ENCODE peak calls at places on chromosomes 6 and 20, in six cellular contexts. F, J, S, H, A and C are unnamed samples.
A peak's percentile ranks its signal among the peaks of the same experiment; 100 is the strongest.

GRCh38 chr6:93523365-93523764 is 104.0 kb upstream of the EPHA7 start:
- DNase-seq in J (no peak), H (no peak), A (no peak), S (no peak), F (no peak), C (no peak)

GRCh38 chr20:52937701-52938100 is 34.5 kb upstream of the TSHZ2 start:
- DNase-seq in S (no peak), A (peak; percentile 16), J (no peak), F (no peak), H (peak; percentile 51), C (no peak)

GRCh38 chr20:58634818-58635665 is 16.0 kb upstream of the STX16 start:
- DNase-seq in A (no peak), F (no peak), S (no peak), J (no peak), H (no peak), C (no peak)

GRCh38 chr20:51958636-51959542 is 156.6 kb upstream of the SALL4 start:
- DNase-seq in S (no peak), A (no peak), F (no peak), H (no peak), J (no peak), C (no peak)

GRCh38 chr6:34709386-34709785 is 12.8 kb upstream of the ILRUN start:
- DNase-seq in A (peak; percentile 65), S (no peak), J (peak; percentile 29), F (no peak), H (peak; percentile 26), C (peak; percentile 25)

GRCh38 chr20:4247898-4248858 is 232.8 kb upstream of the RNF24 start:
- DNase-seq in H (no peak), F (no peak), J (no peak), A (no peak), S (no peak), C (no peak)

GRCh38 chr20:62269378-62269777 is 31.1 kb downstream of the OSBPL2 start:
- DNase-seq in J (no peak), F (no peak), A (no peak), H (no peak), S (no peak), C (no peak)

GRCh38 chr6:11437824-11438459 is 99.6 kb upstream of the TMEM170B start:
- DNase-seq in S (no peak), J (no peak), H (no peak), F (no peak), A (peak; percentile 47), C (peak; percentile 57)

GRCh38 chr6:161257778-161258457 is 15.9 kb downstream of the AGPAT4 start:
- DNase-seq in A (peak; percentile 75), H (no peak), F (no peak), S (no peak), J (peak; percentile 92), C (peak; percentile 61)

GRCh38 chr20:52936368-52936986 is 35.7 kb upstream of the TSHZ2 start:
- DNase-seq in J (no peak), H (no peak), F (no peak), S (no peak), A (no peak), C (no peak)

GRCh38 chr6:13354331-13355042 is 26.1 kb upstream of the TBC1D7 start:
- DNase-seq in S (peak; percentile 22), F (peak; percentile 80), H (no peak), A (peak; percentile 75), J (no peak), C (peak; percentile 66)

GRCh38 chr6:123193298-123193697 is 197.3 kb downstream of the CLVS2 start:
- DNase-seq in A (no peak), F (no peak), H (no peak), J (no peak), S (no peak), C (no peak)

GRCh38 chr20:19401096-19401495 is 188.7 kb downstream of the SLC24A3 start:
- DNase-seq in J (no peak), S (no peak), F (no peak), H (no peak), A (no peak), C (no peak)

GRCh38 chr6:32539839-32540238 is 9.8 kb upstream of the HLA-DRB5 start:
- DNase-seq in H (no peak), A (no peak), S (no peak), J (no peak), F (no peak), C (no peak)

GRCh38 chr6:121971886-121972285 is 427.6 kb upstream of the HSF2 start:
- DNase-seq in H (no peak), S (no peak), F (no peak), J (no peak), A (peak; percentile 19), C (peak; percentile 39)

GRCh38 chr20:18506744-18507143 is 996 bp upstream of the SEC23B start:
- DNase-seq in J (no peak), S (no peak), F (no peak), H (no peak), A (no peak), C (no peak)

GRCh38 chr6:145960918-145961604 is 3.1 kb downstream of the SHPRH start:
- DNase-seq in S (no peak), F (peak; percentile 36), A (peak; percentile 38), J (peak; percentile 78), H (no peak), C (peak; percentile 1)

GRCh38 chr20:48716086-48716485 is 111.7 kb downstream of the PREX1 start:
- DNase-seq in S (no peak), A (no peak), F (no peak), J (no peak), H (no peak), C (no peak)

GRCh38 chr20:57698867-57699275 is 10.9 kb downstream of the PMEPA1 start:
- DNase-seq in J (no peak), H (no peak), S (no peak), A (no peak), F (no peak), C (peak; percentile 37)

GRCh38 chr20:41222299-41222698 is 85.0 kb downstream of the PLCG1 start:
- DNase-seq in F (no peak), A (no peak), S (no peak), H (no peak), J (no peak), C (no peak)

GRCh38 chr6:30845183-30845582 is 39.1 kb upstream of the DDR1 start:
- DNase-seq in H (no peak), F (no peak), J (no peak), A (no peak), S (no peak), C (no peak)

GRCh38 chr20:49344975-49345374 is 67.1 kb upstream of the ZNFX1 start:
- DNase-seq in F (no peak), S (no peak), A (peak; percentile 95), H (peak; percentile 53), J (peak; percentile 91), C (peak; percentile 96)

GRCh38 chr6:72649032-72649984 is 27.4 kb downstream of the KCNQ5 start:
- DNase-seq in F (no peak), J (peak; percentile 78), S (no peak), A (peak; percentile 34), H (no peak), C (peak; percentile 87)

GRCh38 chr6:97586344-97586743 is 303.3 kb upstream of the MMS22L start:
- DNase-seq in A (peak; percentile 40), J (peak; percentile 9), S (peak; percentile 8), F (no peak), H (no peak), C (peak; percentile 40)